ENCODE peak calls at places on chromosomes 7 and 10, in ten cellular contexts. U is GM12878, W is ovary, Y is upper lobe of left lung, C is transverse colon, E is sigmoid colon, A is stomach, J is A549, V is H1, P is suprapubic skin. I is an unnamed sample.

GRCh38 chr10:35140126-35140525 is 13.5 kb downstream of the CREM start:
- DNase-seq in U (no peak), W (no peak), Y (no peak), C (no peak), E (no peak), A (no peak), J (no peak), V (no peak), P (no peak), I (no peak)

GRCh38 chr7:21374134-21374533 is 53.7 kb upstream of the SP4 start:
- DNase-seq in U (no peak), W (no peak), Y (no peak), C (no peak), E (no peak), A (no peak), J (no peak), V (no peak), P (no peak), I (no peak)

GRCh38 chr10:25047902-25048301 is 31.5 kb downstream of the THNSL1 start:
- DNase-seq in U (no peak), W (no peak), Y (no peak), C (no peak), E (no peak), A (no peak), J (no peak), V (no peak), P (no peak), I (no peak)

GRCh38 chr10:44930904-44931620 is 19.9 kb downstream of the TMEM72 start:
- DNase-seq in U (no peak), W (no peak), Y (no peak), C (no peak), E (peak), A (no peak), J (no peak), V (peak), P (no peak), I (no peak)

GRCh38 chr10:69360485-69361302 is 56.0 kb downstream of the TACR2 start:
- DNase-seq in U (no peak), W (peak), Y (peak), C (peak), E (peak), A (peak), J (peak), V (no peak), P (no peak), I (peak)

GRCh38 chr7:104207731-104208420 is at the start of gene ORC5:
- DNase-seq in U (peak), W (peak), Y (peak), C (peak), E (peak), A (peak), J (peak), V (peak), P (peak), I (peak)

GRCh38 chr7:157517782-157518513 is 181.1 kb downstream of the DNAJB6 start:
- DNase-seq in U (no peak), W (peak), Y (no peak), C (no peak), E (peak), A (peak), J (no peak), V (no peak), P (no peak), I (no peak)

GRCh38 chr10:613661-614340 is 75.7 kb downstream of the DIP2C start:
- DNase-seq in U (no peak), W (no peak), Y (no peak), C (no peak), E (peak), A (no peak), J (no peak), V (no peak), P (no peak), I (no peak)

GRCh38 chr10:113666682-113667252 is 2.9 kb upstream of the NRAP start:
- DNase-seq in U (no peak), W (no peak), Y (no peak), C (no peak), E (no peak), A (no peak), J (no peak), V (no peak), P (no peak), I (no peak)

GRCh38 chr10:13678444-13678843 is 91.7 kb downstream of the PRPF18 start:
- DNase-seq in U (no peak), W (no peak), Y (no peak), C (no peak), E (no peak), A (no peak), J (no peak), V (no peak), P (no peak), I (no peak)

GRCh38 chr10:71266147-71266917 is 52.7 kb upstream of the SLC29A3 start:
- DNase-seq in U (no peak), W (peak), Y (peak), C (peak), E (peak), A (peak), J (no peak), V (no peak), P (no peak), I (no peak)

GRCh38 chr7:121697731-121698396 is 175.1 kb upstream of the PTPRZ1 start:
- DNase-seq in U (no peak), W (no peak), Y (no peak), C (no peak), E (no peak), A (no peak), J (no peak), V (no peak), P (no peak), I (no peak)

GRCh38 chr10:71837085-71837827 is 13.8 kb downstream of the PSAP start:
- DNase-seq in U (no peak), W (no peak), Y (no peak), C (no peak), E (no peak), A (no peak), J (peak), V (peak), P (no peak), I (no peak)

GRCh38 chr10:118543714-118544400 is 51.6 kb downstream of the PRLHR start:
- DNase-seq in U (no peak), W (no peak), Y (peak), C (peak), E (no peak), A (peak), J (peak), V (peak), P (no peak), I (no peak)

GRCh38 chr7:29281782-29282541 is 87.4 kb downstream of the CHN2 start:
- DNase-seq in U (no peak), W (no peak), Y (no peak), C (no peak), E (peak), A (no peak), J (no peak), V (peak), P (no peak), I (no peak)

GRCh38 chr10:33039167-33039566 is 81.1 kb upstream of the ITGB1 start:
- DNase-seq in U (no peak), W (no peak), Y (no peak), C (no peak), E (no peak), A (no peak), J (no peak), V (no peak), P (no peak), I (no peak)

GRCh38 chr7:138359891-138360582 is 100.0 kb upstream of the TRIM24 start:
- DNase-seq in U (no peak), W (no peak), Y (peak), C (no peak), E (no peak), A (no peak), J (no peak), V (no peak), P (no peak), I (no peak)

GRCh38 chr10:15585303-15585715 is 134.4 kb downstream of the ITGA8 start:
- DNase-seq in U (no peak), W (peak), Y (peak), C (peak), E (no peak), A (peak), J (peak), V (peak), P (no peak), I (peak)

GRCh38 chr10:86017841-86018734 is 348.5 kb downstream of the GRID1 start:
- DNase-seq in U (peak), W (no peak), Y (peak), C (no peak), E (no peak), A (no peak), J (no peak), V (no peak), P (no peak), I (no peak)

GRCh38 chr7:96440328-96440727 is 118.4 kb upstream of the SLC25A13 start:
- DNase-seq in U (no peak), W (no peak), Y (no peak), C (no peak), E (no peak), A (no peak), J (no peak), V (no peak), P (no peak), I (no peak)

GRCh38 chr7:73624669-73625001 is 313 bp upstream of the MLXIPL start:
- DNase-seq in U (no peak), W (no peak), Y (no peak), C (no peak), E (no peak), A (no peak), J (no peak), V (no peak), P (no peak), I (no peak)

GRCh38 chr10:8065651-8066050 is 11.2 kb downstream of the GATA3 start:
- DNase-seq in U (no peak), W (no peak), Y (no peak), C (no peak), E (no peak), A (no peak), J (no peak), V (no peak), P (no peak), I (no peak)

GRCh38 chr10:69457771-69458237 is 6.5 kb downstream of the TSPAN15 start:
- DNase-seq in U (no peak), W (no peak), Y (no peak), C (no peak), E (peak), A (no peak), J (no peak), V (no peak), P (no peak), I (no peak)

DNA sequence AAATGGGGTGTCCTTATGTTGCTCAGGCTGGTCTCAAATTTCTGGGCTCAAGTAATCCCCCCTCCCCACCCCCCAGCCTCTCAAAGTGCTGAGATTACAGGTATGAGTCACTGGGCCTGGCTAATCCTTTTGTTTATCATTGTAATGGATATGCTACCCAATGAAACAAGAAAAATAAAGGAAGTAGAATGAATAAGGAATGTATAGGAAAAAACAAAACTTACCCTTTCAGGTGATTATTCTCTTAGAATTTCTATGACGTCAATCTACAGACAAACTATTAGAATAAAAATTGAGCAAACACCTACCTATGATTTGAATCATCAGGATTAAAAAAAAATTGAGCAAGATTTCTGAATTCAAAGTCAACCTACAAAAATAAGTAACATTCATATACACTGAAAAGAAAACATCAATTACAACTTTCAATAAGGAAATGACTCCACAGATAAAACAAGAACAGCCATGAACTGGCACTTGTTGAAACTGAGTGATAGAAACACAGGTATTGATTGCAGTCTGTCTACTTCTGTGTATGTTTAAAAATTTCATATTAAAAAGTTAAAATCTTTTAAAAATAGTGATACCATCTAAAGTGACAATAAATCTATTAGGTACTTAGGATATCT is 12.2 kb downstream of the ADAM12 start:
- DNase-seq in U (no peak), W (no peak), Y (no peak), C (no peak), E (no peak), A (no peak), J (no peak), V (no peak), P (no peak), I (no peak)
- TF ChIP-seq EP300 in U (no peak), W (no peak), Y (no peak), C (no peak), E (no peak), A (no peak), J (no peak), V (no peak), P (no peak), I (no peak)

GRCh38 chr7:2450198-2451107 is 25.7 kb downstream of the GRIFIN start:
- DNase-seq in U (no peak), W (no peak), Y (peak), C (no peak), E (no peak), A (no peak), J (no peak), V (no peak), P (no peak), I (no peak)
- TF ChIP-seq POLR2A in U (no peak), W (no peak), Y (no peak), C (no peak), E (no peak), A (no peak), J (no peak), V (no peak), P (no peak), I (no peak)

DNA sequence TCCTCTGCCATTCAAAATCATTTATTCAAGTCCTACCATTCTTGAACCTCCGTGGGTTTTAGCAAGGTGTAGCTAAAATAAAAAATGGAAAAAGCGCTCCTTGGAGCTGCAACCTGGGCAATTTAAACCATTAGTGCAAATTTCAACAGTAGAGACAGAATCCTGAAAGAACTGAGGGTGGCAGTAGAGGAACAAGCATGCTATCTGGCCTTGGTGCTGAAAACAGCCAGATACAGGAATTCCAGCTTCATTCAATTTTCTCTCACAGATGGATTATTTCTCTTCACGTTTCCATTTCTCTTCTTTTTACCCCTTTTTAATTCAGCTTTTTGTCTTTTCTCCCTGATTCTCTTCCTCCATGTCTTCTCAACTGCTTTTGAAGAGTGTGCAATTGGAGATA is 77.7 kb downstream of the OTUD1 start:
- DNase-seq in U (no peak), W (no peak), Y (no peak), C (no peak), E (no peak), A (no peak), J (no peak), V (no peak), P (no peak), I (no peak)
- TF ChIP-seq EP300 in U (no peak), W (no peak), Y (no peak), C (no peak), E (no peak), A (no peak), J (no peak), V (no peak), P (no peak), I (no peak)

GRCh38 chr7:85055906-85056305 is 130.9 kb downstream of the SEMA3D start:
- DNase-seq in U (no peak), W (no peak), Y (no peak), C (no peak), E (no peak), A (no peak), J (no peak), V (no peak), P (no peak), I (no peak)

GRCh38 chr7:85052056-85052737 is 134.7 kb downstream of the SEMA3D start:
- DNase-seq in U (no peak), W (no peak), Y (no peak), C (no peak), E (no peak), A (no peak), J (no peak), V (no peak), P (no peak), I (no peak)

GRCh38 chr7:85054306-85054705 is 132.6 kb downstream of the SEMA3D start:
- DNase-seq in U (no peak), W (no peak), Y (no peak), C (no peak), E (no peak), A (no peak), J (no peak), V (no peak), P (no peak), I (no peak)

GRCh38 chr7:85052894-85053293 is 134.0 kb downstream of the SEMA3D start:
- DNase-seq in U (no peak), W (no peak), Y (no peak), C (no peak), E (no peak), A (no peak), J (no peak), V (no peak), P (no peak), I (no peak)
- TF ChIP-seq POLR2A in U (no peak), W (no peak), Y (no peak), C (no peak), E (no peak), A (no peak), J (no peak), V (no peak), P (no peak), I (no peak)

GRCh38 chr10:75377869-75378268 is 23.7 kb downstream of the ZNF503 start:
- DNase-seq in U (no peak), W (no peak), Y (no peak), C (no peak), E (no peak), A (no peak), J (no peak), V (no peak), P (no peak), I (no peak)

GRCh38 chr10:75379817-75380216 is 21.7 kb downstream of the ZNF503 start:
- DNase-seq in U (no peak), W (no peak), Y (no peak), C (no peak), E (no peak), A (no peak), J (no peak), V (no peak), P (no peak), I (no peak)

GRCh38 chr10:75379234-75379724 is 22.3 kb downstream of the ZNF503 start:
- DNase-seq in U (no peak), W (no peak), Y (no peak), C (no peak), E (no peak), A (no peak), J (no peak), V (no peak), P (no peak), I (no peak)

GRCh38 chr10:75378403-75378802 is 23.2 kb downstream of the ZNF503 start:
- DNase-seq in U (no peak), W (no peak), Y (no peak), C (no peak), E (no peak), A (no peak), J (no peak), V (no peak), P (no peak), I (no peak)

GRCh38 chr10:75375828-75376227 is 25.7 kb downstream of the ZNF503 start:
- DNase-seq in U (peak), W (no peak), Y (peak), C (no peak), E (no peak), A (no peak), J (no peak), V (no peak), P (no peak), I (no peak)
- TF ChIP-seq EP300 in U (no peak), W (no peak), Y (no peak), C (no peak), E (no peak), A (no peak), J (no peak), V (no peak), P (no peak), I (peak)